ENCODE peak calls at places on chromosome 18, in eight cellular contexts. F is uterus, I is PC-3, V is GM12878, L is fibroblast of lung, M is endodermal cell, B is tibial artery, Z is A673. D is an unnamed sample.

GRCh38 chr18:53785811-53786210 is 438.7 kb downstream of the MBD2 start:
- DNase-seq in F (no peak), B (no peak), Z (no peak), V (no peak), M (no peak), L (no peak), I (no peak), D (no peak)

GRCh38 chr18:22838639-22839487 is 94.3 kb upstream of the RBBP8 start:
- DNase-seq in M (peak; percentile 56), B (no peak), Z (no peak), V (peak; percentile 8), L (no peak), I (no peak), F (no peak), D (no peak)

GRCh38 chr18:56509656-56510055 is 128.7 kb downstream of the TXNL1 start:
- DNase-seq in B (no peak), M (no peak), V (no peak), L (no peak), I (no peak), Z (no peak), F (no peak), D (no peak)

GRCh38 chr18:26619350-26619749 is 71.0 kb upstream of the KCTD1 start:
- DNase-seq in I (no peak), F (no peak), V (no peak), B (no peak), M (no peak), Z (no peak), L (no peak), D (no peak)

GRCh38 chr18:57961876-57962505 is 82.0 kb upstream of the NEDD4L start:
- DNase-seq in V (no peak), L (no peak), F (no peak), B (no peak), I (peak; percentile 57), M (no peak), Z (no peak), D (no peak)

GRCh38 chr18:74110149-74110548 is 37.5 kb downstream of the FBXO15 start:
- DNase-seq in M (no peak), L (no peak), V (no peak), F (no peak), B (no peak), Z (no peak), I (no peak), D (no peak)

GRCh38 chr18:37393945-37394609 is 171.5 kb downstream of the CELF4 start:
- DNase-seq in Z (peak; percentile 17), F (peak; percentile 54), V (no peak), M (peak; percentile 97), B (peak; percentile 61), L (peak; percentile 90), I (no peak), D (peak; percentile 79)

GRCh38 chr18:26480897-26481795 is 67.2 kb downstream of the KCTD1 start:
- DNase-seq in L (peak; percentile 89), I (peak; percentile 98), B (no peak), F (no peak), V (no peak), M (no peak), Z (peak; percentile 79), D (no peak)

GRCh38 chr18:25365242-25365641 is 13.3 kb upstream of the ZNF521 start:
- DNase-seq in B (no peak), M (no peak), L (no peak), I (no peak), V (no peak), Z (no peak), F (no peak), D (no peak)

GRCh38 chr18:39751926-39752325 is 2186.3 kb upstream of the CELF4 start:
- DNase-seq in I (no peak), Z (no peak), L (no peak), V (no peak), M (no peak), B (no peak), F (no peak), D (no peak)

GRCh38 chr18:68215931-68216330 is 499.0 kb downstream of the TMX3 start:
- DNase-seq in Z (no peak), I (peak; percentile 91), L (peak; percentile 19), V (no peak), M (no peak), B (no peak), F (no peak), D (no peak)

GRCh38 chr18:54843302-54843701 is 15.0 kb downstream of the RAB27B start:
- DNase-seq in Z (no peak), B (no peak), V (no peak), L (no peak), F (no peak), I (no peak), M (no peak), D (no peak)

GRCh38 chr18:55290898-55291297 is 297.1 kb downstream of the TCF4 start:
- DNase-seq in L (peak; percentile 24), B (no peak), V (no peak), I (no peak), F (no peak), M (no peak), Z (no peak), D (no peak)

GRCh38 chr18:11310476-11311086 is 161.2 kb upstream of the PIEZO2 start:
- DNase-seq in L (peak; percentile 62), B (no peak), Z (peak; percentile 48), V (no peak), F (no peak), I (peak; percentile 58), M (peak; percentile 92), D (no peak)

GRCh38 chr18:76823166-76823539 is 796 bp downstream of the ZNF236 start:
- DNase-seq in Z (no peak), L (no peak), M (peak; percentile 57), I (no peak), B (no peak), V (no peak), F (peak; percentile 28), D (no peak)

DNA sequence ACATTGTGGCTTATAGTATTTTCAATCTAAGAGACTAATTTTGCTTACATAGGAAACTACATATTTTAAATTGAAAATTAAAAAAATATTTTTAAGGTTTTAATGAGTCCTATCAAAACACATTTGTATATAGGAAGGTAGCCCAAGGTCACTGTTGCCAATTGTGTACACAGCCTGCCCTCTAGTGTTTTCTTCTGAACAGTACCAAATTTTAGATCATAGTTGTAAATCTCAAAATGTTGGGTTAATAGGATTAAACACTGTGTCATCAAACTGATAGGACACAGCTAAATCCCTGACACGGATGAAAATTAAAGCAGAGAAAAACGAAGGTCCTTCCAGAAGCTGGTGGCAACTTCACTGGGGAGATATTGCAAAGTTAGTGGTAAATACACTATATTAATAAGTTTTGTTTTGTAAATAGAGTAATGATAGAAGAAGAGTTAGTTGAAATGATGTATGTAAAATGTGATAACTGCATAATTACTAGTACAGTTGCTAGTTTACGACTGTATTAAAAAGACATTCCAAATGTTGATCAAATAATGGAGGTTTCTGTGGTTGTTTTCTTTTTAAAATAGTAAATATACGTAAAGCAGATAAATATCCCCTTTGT is 19.7 kb downstream of the CLUL1 start:
- DNase-seq in F (no peak), Z (peak; percentile 89), L (peak; percentile 73), M (no peak), B (no peak), I (peak; percentile 65), V (no peak), D (no peak)
- TF ChIP-seq CTCF in F (peak; percentile 65), Z (peak; percentile 83), L (peak; percentile 73), M (peak; percentile 91), B (peak; percentile 66), I (peak; percentile 79), V (peak; percentile 52), D (peak; percentile 64)

GRCh38 chr18:59923539-59924196 is 23.9 kb downstream of the PMAIP1 start:
- DNase-seq in F (no peak), M (no peak), L (no peak), Z (no peak), I (no peak), V (no peak), B (no peak), D (no peak)
- H3K4me3 ChIP-seq in F (no peak overlapping the region), M (no peak overlapping the region), L (no peak overlapping the region), Z (no peak overlapping the region), I (no peak overlapping the region), V (peak overlapping the region; percentile 6), B (no peak overlapping the region), D (no peak overlapping the region)

GRCh38 chr18:61870151-61870550 is 22.7 kb downstream of the RNF152 start:
- DNase-seq in V (no peak), L (peak; percentile 63), F (no peak), M (no peak), B (no peak), I (no peak), Z (peak; percentile 33), D (no peak)
- H3K27ac ChIP-seq in V (no peak overlapping the region), L (peak overlapping the region; percentile 74), F (peak overlapping the region; percentile 56), M (no peak overlapping the region), B (no peak overlapping the region), I (no peak overlapping the region), Z (no peak overlapping the region), D (no peak overlapping the region)

DNA sequence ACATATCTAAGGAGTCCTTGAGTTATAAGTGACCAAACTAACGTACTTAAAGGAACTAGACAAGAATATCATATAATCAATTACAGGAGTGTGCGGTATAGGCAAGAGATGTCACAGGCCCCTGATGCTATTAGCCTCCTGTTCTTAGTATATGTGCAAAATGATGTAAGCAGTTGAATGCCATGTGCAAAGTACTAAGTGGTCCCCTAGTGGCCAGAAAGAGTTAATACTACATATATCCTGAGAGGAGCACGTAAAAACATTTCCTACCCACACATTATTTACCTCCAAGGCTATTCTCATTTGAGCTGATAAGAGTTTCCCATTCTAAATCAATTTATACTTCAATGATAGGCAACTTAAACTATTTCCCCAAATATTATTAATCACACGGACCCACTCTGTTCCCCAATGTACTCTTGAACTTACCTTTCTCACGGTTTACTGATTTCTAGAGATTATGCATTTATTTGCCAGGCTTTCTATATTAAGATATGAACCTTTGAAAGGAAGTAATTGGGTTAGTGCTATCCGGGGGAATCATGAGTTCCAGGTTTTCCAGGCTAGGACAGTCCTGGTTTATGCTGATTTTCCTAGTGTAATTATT is 158.0 kb upstream of the KLHL14 start:
- DNase-seq in M (no peak), V (no peak), I (peak; percentile 36), B (no peak), L (peak; percentile 74), F (no peak), Z (peak; percentile 71), D (no peak)
- TF ChIP-seq CTCF in M (peak; percentile 86), V (peak; percentile 70), I (peak; percentile 51), B (no peak), L (peak; percentile 30), F (no peak), Z (peak; percentile 72), D (no peak)

GRCh38 chr18:75208055-75208835 is 694 bp downstream of the PTGR3 start:
- DNase-seq in V (no peak), M (peak; percentile 82), B (peak; percentile 48), L (peak; percentile 65), I (peak; percentile 37), Z (peak; percentile 70), F (peak; percentile 45), D (peak; percentile 82)

GRCh38 chr18:75205760-75206109 is 3.2 kb downstream of the PTGR3 start:
- DNase-seq in F (no peak), M (no peak), I (no peak), Z (no peak), L (peak; percentile 72), B (no peak), V (no peak), D (no peak)

GRCh38 chr18:75204978-75205759 is 3.8 kb downstream of the PTGR3 start:
- DNase-seq in L (no peak), V (no peak), Z (no peak), M (peak; percentile 77), F (no peak), I (no peak), B (no peak), D (no peak)

GRCh38 chr18:75207298-75208054 is 1.5 kb downstream of the PTGR3 start:
- DNase-seq in L (peak; percentile 72), F (no peak), I (peak; percentile 41), V (no peak), M (no peak), B (no peak), Z (no peak), D (no peak)

GRCh38 chr18:75206637-75207297 is 2.2 kb downstream of the PTGR3 start:
- DNase-seq in B (no peak), F (no peak), L (no peak), Z (no peak), I (no peak), M (no peak), V (no peak), D (no peak)
- H3K4me3 ChIP-seq in B (peak overlapping the region; percentile 83), F (peak overlapping the region; percentile 99), L (peak overlapping the region; percentile 75), Z (no peak overlapping the region), I (peak overlapping the region; percentile 92), M (no peak overlapping the region), V (peak overlapping the region; percentile 96), D (peak overlapping the region; percentile 86)

D was measured in sigmoid colon.